ENCODE peak calls at places on chromosomes 7 and 10, in six cellular contexts. M is IMR-90, A is H9, X is H1, F is mesenchymal stem cell, W is trophoblast cell. D is an unnamed sample.
A peak's percentile ranks its signal among the peaks of the same experiment; 100 is the strongest.

GRCh38 chr10:77036993-77037734 is 600.4 kb downstream of the KCNMA1 start:
- DNase-seq in M (no peak), A (peak; percentile 62), X (peak; percentile 65), F (peak; percentile 13), W (peak; percentile 39), D (peak; percentile 56)

GRCh38 chr10:16828114-16828568 is 10.9 kb upstream of the RSU1 start:
- DNase-seq in M (peak; percentile 83), A (peak; percentile 78), X (peak; percentile 69), F (peak; percentile 79), W (peak; percentile 90), D (peak; percentile 76)

GRCh38 chr7:27160546-27161213 is 4.2 kb upstream of the HOXA7 start:
- DNase-seq in M (peak; percentile 77), A (peak; percentile 87), X (peak; percentile 96), F (peak; percentile 78), W (peak; percentile 87), D (peak; percentile 91)

GRCh38 chr10:44306762-44307161 is 78.1 kb downstream of the CXCL12 start:
- DNase-seq in M (no peak), A (no peak), X (no peak), F (peak; percentile 7), W (no peak), D (no peak)

GRCh38 chr7:5266148-5267028 is 16.4 kb upstream of the SLC29A4 start:
- DNase-seq in M (no peak), A (peak; percentile 65), X (no peak), F (peak; percentile 9), W (no peak), D (no peak)

GRCh38 chr7:10537764-10538163 is 435.9 kb upstream of the PHF14 start:
- DNase-seq in M (no peak), A (no peak), X (no peak), F (no peak), W (no peak), D (no peak)

GRCh38 chr7:127647636-127648035 is 4.4 kb upstream of the SND1 start:
- DNase-seq in M (no peak), A (no peak), X (no peak), F (no peak), W (no peak), D (no peak)

GRCh38 chr10:124339119-124339807 is 79.5 kb downstream of the OAT start:
- DNase-seq in M (no peak), A (peak; percentile 22), X (no peak), F (no peak), W (peak; percentile 39), D (no peak)

GRCh38 chr10:124342821-124343170 is 75.9 kb downstream of the OAT start:
- DNase-seq in M (no peak), A (peak; percentile 15), X (no peak), F (no peak), W (no peak), D (no peak)

DNA sequence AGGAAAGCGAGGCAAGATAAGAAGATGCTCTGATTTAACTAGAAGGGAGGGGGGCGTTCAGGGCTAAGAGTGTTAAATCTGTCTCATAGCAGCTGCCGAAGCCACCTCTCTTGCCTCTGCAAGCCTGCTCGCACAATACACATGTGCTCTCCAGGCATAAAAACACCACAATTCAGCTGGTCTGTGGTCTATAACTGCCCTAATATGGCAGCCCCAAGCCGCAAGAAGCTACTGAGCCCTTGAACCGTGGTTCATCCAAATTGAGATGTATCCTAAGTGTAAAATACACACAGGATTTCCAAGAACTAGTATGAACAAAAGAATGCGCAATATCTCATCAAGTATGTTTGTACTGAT is 70.7 kb upstream of the FGFR2 start:
- DNase-seq in M (no peak), A (no peak), X (no peak), F (no peak), W (no peak), D (no peak)
- H3K14ac ChIP-seq in M (no peak overlapping the region), A (no peak overlapping the region), X (no peak overlapping the region), F (no peak overlapping the region), W (no peak overlapping the region), D (no peak overlapping the region)

GRCh38 chr10:110304780-110305421 is at the start of gene SMNDC1:
- DNase-seq in M (peak; percentile 97), A (peak; percentile 98), X (peak; percentile 99), F (peak; percentile 98), W (peak; percentile 100), D (peak; percentile 99)
- H2BK120ac ChIP-seq in M (peak within 1 kb of the TSS; percentile 67), A (peak within 1 kb of the TSS; percentile 44), X (no peak within 1 kb of the TSS), F (peak within 1 kb of the TSS; percentile 97), W (peak within 1 kb of the TSS; percentile 96), D (no peak within 1 kb of the TSS)

GRCh38 chr10:104371753-104372152 is 18.1 kb downstream of the CFAP58 start:
- DNase-seq in M (no peak), A (no peak), X (no peak), F (no peak), W (no peak), D (no peak)
- H3K14ac ChIP-seq in M (no peak overlapping the region), A (no peak overlapping the region), X (no peak overlapping the region), F (no peak overlapping the region), W (no peak overlapping the region), D (no peak overlapping the region)

DNA sequence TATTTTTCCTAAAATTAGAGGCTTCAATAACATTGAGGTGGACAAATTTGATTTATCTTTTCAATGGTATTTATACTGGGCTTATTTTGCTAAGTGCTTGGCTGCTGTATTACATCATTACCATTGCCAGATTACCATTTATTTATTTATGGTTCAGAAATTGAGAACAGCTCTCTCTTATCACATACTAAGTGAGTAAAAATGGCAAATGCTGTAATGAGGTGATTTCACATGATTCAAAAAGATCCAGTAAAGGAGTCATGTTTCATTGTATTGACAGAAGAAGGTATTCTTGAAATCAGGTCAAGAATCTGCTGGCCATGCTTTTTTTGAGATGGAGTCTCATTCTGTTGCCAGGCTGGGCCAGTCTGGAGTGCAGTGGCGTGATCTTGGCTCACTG is 322.6 kb downstream of the KIF20B start:
- DNase-seq in M (no peak), A (no peak), X (no peak), F (no peak), W (no peak), D (no peak)
- H2BK120ac ChIP-seq in M (no peak overlapping the region), A (no peak overlapping the region), X (no peak overlapping the region), F (no peak overlapping the region), W (no peak overlapping the region), D (no peak overlapping the region)

D was measured in neuronal stem cell.